ENCODE peak calls at places on chromosomes 16 and 17, in four cellular contexts. F, G, R and I are unnamed samples.

GRCh38 chr17:55300479-55301290 is 35.9 kb downstream of the HLF start:
- DNase-seq in G (no peak), F (no peak), R (no peak), I (no peak)

GRCh38 chr17:4073983-4074830 is 68.6 kb downstream of the ZZEF1 start:
- DNase-seq in R (no peak), F (no peak), G (peak), I (no peak)

GRCh38 chr16:86388976-86389375 is 121.4 kb upstream of the FOXF1 start:
- DNase-seq in F (no peak), R (no peak), G (no peak), I (no peak)

GRCh38 chr16:69703638-69704037 is 22.7 kb downstream of the NQO1 start:
- DNase-seq in F (no peak), G (no peak), R (no peak), I (no peak)

GRCh38 chr17:38579934-38580333 is 25.8 kb downstream of the SRCIN1 start:
- DNase-seq in G (no peak), F (peak), R (no peak), I (no peak)

GRCh38 chr16:85349413-85350145 is 237.3 kb upstream of the CIBAR2 start:
- DNase-seq in F (no peak), G (no peak), R (no peak), I (no peak)

GRCh38 chr17:36661047-36661666 is 59.8 kb downstream of the MRM1 start:
- DNase-seq in R (no peak), F (no peak), G (no peak), I (no peak)

GRCh38 chr16:1458336-1458976 is 14.1 kb upstream of the CCDC154 start:
- DNase-seq in G (no peak), R (no peak), F (no peak), I (no peak)

GRCh38 chr17:73304438-73304837 is 7.4 kb downstream of the CDC42EP4 start:
- DNase-seq in R (no peak), G (no peak), F (no peak), I (no peak)

GRCh38 chr17:73302189-73302588 is 9.6 kb downstream of the CDC42EP4 start:
- DNase-seq in F (no peak), G (no peak), R (no peak), I (no peak)

GRCh38 chr17:73305845-73306836 is 5.7 kb downstream of the CDC42EP4 start:
- DNase-seq in R (no peak), G (no peak), F (no peak), I (no peak)

GRCh38 chr17:73307130-73307529 is 4.7 kb downstream of the CDC42EP4 start:
- DNase-seq in F (no peak), G (peak), R (no peak), I (no peak)

GRCh38 chr17:73304971-73305786 is 6.6 kb downstream of the CDC42EP4 start:
- DNase-seq in G (peak), F (peak), R (no peak), I (no peak)
- TF ChIP-seq CTCF in G (no peak), F (peak), R (peak), I (no peak)

DNA sequence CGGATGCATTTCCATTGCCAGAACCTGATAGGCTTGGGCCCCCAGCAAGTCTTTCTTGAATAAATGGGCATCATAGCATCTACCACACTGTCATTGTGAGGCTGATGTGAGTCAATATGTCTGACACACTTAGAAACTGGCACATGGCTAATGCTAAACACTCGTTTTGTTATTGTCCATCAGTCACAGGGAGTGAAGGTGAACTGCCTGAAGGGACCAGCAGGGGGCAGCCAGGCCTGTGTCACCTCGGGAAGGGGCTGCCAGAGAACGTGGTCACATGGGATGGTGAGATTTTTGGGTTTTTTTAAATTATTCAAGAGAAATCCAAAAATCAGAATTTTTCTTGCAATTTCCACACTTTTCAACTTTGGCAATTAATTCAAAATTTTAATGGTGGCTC is 831 bp upstream of the RCVRN start:
- DNase-seq in G (no peak), R (no peak), F (peak), I (no peak)
- TF ChIP-seq CTCF in G (peak), R (no peak), F (peak), I (no peak)

DNA sequence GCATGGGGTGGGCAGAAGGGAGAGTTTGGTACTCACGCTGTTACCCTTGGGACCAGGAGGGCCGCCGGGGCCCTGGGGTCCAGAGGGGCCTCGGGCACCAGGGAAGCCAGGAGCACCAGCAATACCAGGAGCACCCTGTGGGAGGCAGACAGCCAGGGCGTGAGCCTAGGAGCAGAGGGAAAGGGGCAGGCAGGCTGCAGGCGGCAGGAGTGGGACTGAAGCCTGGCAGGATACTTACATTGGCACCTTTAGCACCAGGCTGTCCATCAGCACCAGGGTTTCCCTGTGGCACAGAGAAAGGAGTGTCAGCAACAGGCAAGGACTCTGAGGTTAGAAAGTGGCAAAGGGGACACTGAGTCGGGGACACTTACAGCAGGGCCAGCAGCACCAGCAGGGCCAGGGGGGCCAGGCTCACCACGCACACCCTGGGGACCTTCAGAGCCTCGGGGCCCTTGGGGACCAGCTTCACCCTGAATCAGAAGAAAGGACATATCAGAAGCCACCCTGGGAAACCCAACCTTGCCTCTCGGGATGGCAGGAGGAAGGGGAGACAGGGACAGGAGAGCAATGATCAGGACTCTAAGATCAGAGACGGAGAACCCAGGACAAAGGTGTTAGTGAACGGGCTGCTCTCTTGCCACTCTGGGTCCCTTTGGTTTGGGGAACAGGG is 6.1 kb downstream of the COL1A1 start:
- DNase-seq in G (no peak), R (no peak), F (no peak), I (no peak)
- TF ChIP-seq CTCF in G (no peak), R (no peak), F (peak), I (no peak)

GRCh38 chr16:89687092-89687940 is 827 bp downstream of the CDK10 start:
- DNase-seq in F (peak), G (peak), R (no peak), I (no peak)
- TF ChIP-seq CTCF in F (no peak), G (no peak), R (no peak), I (no peak)

GRCh38 chr16:49918257-49918656 is 62.3 kb upstream of the ZNF423 start:
- DNase-seq in R (no peak), F (no peak), G (no peak), I (no peak)
- TF ChIP-seq CTCF in R (no peak), F (no peak), G (no peak), I (no peak)

DNA sequence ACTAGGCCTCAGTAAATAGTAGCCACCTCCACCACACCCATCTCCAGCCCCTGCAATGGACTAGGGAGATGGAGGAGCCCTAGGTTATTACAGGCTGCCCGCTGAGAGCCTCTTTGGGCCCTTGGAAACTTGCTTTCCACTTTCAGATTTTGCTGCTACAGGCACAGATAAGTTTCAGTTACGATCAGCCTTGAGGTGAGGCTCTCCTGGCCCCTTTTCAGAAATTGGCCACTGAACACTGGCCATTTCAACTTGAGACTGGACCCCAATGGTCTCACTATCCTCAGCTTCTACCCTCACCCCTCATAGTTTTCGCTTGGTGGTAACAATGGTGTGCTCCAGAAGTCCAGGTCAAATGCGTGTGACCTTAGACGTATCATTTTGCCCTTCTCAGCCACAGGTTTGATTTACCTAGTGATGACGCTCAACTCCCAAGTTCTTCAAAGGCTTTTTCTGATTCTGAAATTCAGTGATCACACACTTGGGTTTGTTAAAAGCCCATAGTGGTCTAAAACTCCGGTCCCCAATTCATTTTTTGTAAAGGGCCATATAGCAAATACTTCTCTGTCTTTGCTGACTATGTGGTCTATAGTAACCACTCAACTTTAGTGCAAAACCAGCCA is 1.0 kb downstream of the PMM2 start:
- DNase-seq in R (no peak), G (no peak), F (no peak), I (no peak)
- TF ChIP-seq CTCF in R (no peak), G (no peak), F (no peak), I (no peak)

DNA sequence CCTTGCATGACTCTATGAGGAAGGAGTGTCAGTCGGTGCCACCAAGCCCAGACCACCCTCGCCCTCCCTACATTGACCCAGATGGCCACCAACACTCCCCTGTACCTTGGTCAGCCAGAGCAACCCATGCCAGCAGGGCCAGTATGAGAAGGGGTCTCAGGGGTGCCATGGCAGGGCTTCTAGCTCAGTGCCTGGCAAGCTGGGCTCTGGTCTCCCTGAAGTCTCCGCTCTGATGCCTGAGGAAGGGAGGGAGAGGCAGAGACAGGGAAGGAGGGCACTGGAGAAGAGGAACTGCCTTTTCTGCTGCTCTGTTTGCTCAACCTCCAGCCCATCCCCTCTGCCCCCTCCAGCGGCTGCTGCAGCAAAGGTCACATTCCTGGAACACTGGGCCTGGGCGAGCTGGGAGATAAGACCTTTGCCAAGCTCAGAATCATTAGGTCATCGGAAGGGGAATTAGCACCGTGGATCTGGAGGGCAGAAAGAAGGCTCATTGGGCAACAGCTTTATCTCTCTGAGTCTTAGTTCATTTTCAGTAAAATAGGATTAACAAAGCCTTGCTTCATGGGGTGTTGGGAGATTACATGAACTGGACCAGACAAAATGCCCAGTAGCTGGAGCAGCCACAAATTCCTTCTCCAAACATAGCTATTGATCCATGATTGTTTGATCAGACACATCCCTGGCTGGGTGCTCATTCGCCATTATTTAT is at the start of gene VTN:
- DNase-seq in R (no peak), G (no peak), F (peak), I (no peak)
- TF ChIP-seq CTCF in R (no peak), G (no peak), F (no peak), I (no peak)

DNA sequence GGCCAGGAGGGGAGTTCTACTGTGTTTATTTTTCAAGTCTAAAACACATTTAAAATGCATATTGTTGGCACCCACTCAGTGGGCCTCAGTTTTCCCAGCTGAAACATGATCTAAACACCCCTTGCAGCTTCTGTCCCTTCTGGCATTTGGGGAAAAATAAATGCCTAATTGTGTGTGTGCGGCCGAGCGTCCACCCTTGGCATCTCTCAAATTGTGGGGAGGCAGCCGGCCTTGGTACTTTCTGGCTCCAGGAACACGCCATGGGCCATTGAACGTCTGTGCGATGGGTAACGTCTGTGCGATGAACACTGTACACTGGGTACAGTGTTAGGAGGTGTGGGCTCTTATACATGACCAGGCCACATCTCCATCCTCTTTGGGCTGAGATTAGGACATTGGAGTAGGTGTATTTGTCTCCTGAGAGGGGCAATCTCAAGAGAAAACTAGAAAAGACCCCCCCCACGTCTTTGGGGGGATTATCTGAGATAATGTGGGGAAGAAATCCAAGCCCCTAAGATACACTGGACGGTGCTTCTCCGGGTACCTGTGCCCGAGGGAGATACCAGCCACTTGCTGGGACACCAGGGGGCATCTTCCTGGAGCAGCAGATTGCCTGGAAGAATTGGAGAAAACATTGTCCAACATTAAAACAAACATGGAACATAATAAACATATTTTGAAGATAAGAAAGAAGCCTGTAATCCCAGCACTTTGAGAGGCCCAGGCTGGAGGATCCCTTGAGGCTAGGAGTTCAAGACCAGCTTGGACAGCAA is 54.9 kb downstream of the RAB11FIP4 start:
- DNase-seq in R (no peak), G (no peak), F (no peak), I (no peak)
- TF ChIP-seq CTCF in R (no peak), G (no peak), F (peak), I (no peak)